ENCODE peak calls at places on chromosome 20, in five cellular contexts. I is K562, Z is HCT116, L is HepG2, S is GM12878. A is an unnamed sample.

GRCh38 chr20:651713-652610 is 1.0 kb downstream of the SRXN1 start:
- DNase-seq in I (peak; percentile 28), Z (no peak), L (no peak), S (no peak), A (no peak)

GRCh38 chr20:43508604-43509040 is 1.1 kb downstream of the L3MBTL1 start:
- DNase-seq in I (peak; percentile 51), Z (no peak), L (no peak), S (no peak), A (peak; percentile 43)

GRCh38 chr20:11232249-11232648 is 558.5 kb upstream of the JAG1 start:
- DNase-seq in I (no peak), Z (no peak), L (no peak), S (no peak), A (no peak)

GRCh38 chr20:5781798-5782750 is 31.9 kb downstream of the SHLD1 start:
- DNase-seq in I (peak; percentile 42), Z (no peak), L (peak; percentile 93), S (no peak), A (no peak)

GRCh38 chr20:62391165-62392076 is 4.5 kb downstream of the RPS21 start:
- DNase-seq in I (no peak), Z (no peak), L (no peak), S (no peak), A (no peak)

GRCh38 chr20:62142252-62143117 is 709 bp downstream of the PSMA7 start:
- DNase-seq in I (no peak), Z (no peak), L (no peak), S (no peak), A (peak; percentile 71)

GRCh38 chr20:56974499-56975250 is 291.8 kb downstream of the BMP7 start:
- DNase-seq in I (peak; percentile 41), Z (peak; percentile 47), L (peak; percentile 48), S (no peak), A (no peak)

GRCh38 chr20:57071283-57071701 is 195.1 kb downstream of the BMP7 start:
- DNase-seq in I (no peak), Z (no peak), L (no peak), S (no peak), A (no peak)

GRCh38 chr20:1851396-1851795 is 43.8 kb upstream of the SIRPA start:
- DNase-seq in I (no peak), Z (no peak), L (no peak), S (no peak), A (no peak)

DNA sequence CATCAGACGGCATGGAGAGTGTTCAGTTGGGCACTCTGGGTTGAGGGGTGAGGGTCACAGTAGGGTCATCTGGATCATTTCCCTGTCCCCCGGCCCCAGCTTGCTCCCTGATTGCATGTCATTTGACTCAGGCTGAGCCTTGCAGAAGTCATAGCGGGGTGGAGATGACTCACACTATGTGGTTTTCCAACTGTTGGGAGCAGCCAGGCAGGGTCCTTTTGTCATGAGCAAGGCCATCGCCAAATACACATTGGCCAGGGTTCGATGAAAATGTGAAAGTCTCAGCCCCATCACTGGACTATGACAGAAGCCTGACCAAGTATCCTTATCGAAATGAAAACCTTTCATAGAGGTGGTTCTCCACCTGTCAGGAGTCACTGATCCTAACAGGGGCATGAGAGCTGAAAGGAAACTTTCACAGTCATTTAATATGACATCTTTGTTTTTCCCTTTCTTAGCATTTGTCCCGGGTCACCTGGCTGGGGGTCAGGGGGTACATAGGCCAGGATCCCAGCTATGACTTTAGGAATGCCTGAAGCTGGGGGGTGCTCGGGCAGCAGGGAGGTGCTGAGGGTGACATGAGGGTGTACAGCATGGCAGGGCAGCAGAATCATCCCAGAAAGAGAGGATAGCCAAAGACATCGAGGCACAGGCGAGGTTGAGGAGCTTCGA is 70.2 kb upstream of the CD93 start:
- DNase-seq in I (no peak), Z (peak; percentile 78), L (peak; percentile 50), S (no peak), A (no peak)
- H3K27me3 ChIP-seq in I (no peaks in the 10 kb centered on the region), Z (no peaks in the 10 kb centered on the region), L (peaks cover 2% of the 10 kb centered on the region), S (no peaks in the 10 kb centered on the region), A (no peaks in the 10 kb centered on the region)

GRCh38 chr20:15965165-15965564 is 608.1 kb downstream of the KIF16B start:
- DNase-seq in I (no peak), Z (no peak), L (no peak), S (no peak), A (no peak)
- TF ChIP-seq ZBTB33 in I (no peak), Z (no peak), L (no peak), S (no peak), A (no peak)

DNA sequence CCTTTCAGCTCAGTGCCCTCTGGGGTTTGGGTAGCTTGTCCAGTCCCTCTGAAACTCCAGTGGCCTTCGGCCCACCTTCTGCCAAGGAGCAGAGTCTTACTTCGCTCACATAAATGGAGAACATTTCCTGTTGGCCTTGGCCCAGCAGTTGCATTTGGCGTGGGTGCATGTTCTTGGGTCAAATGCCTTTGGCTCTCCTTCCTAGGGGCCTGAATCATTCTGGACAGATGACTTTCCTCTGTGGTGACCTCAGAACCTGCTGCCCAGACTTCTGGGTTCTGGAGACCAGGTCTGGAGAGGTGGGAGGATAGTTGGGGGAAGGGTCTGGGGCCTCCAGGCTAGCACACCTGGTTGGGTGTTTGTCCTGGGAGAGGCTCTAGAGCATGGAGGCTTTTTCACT is 29.3 kb downstream of the BCAS4 start:
- DNase-seq in I (no peak), Z (no peak), L (no peak), S (no peak), A (no peak)
- H2AFZ ChIP-seq in I (no peak overlapping the region), Z (no peak overlapping the region), L (no peak overlapping the region), S (no peak overlapping the region), A (no peak overlapping the region)

GRCh38 chr20:31853481-31853880 is 8.1 kb upstream of the FOXS1 start:
- DNase-seq in I (no peak), Z (no peak), L (no peak), S (no peak), A (no peak)

GRCh38 chr20:31846793-31847138 is 1.4 kb upstream of the FOXS1 start:
- DNase-seq in I (no peak), Z (no peak), L (no peak), S (no peak), A (no peak)

GRCh38 chr20:31848088-31848999 is 2.9 kb upstream of the FOXS1 start:
- DNase-seq in I (no peak), Z (no peak), L (no peak), S (no peak), A (no peak)

GRCh38 chr20:31849306-31849930 is 4.0 kb upstream of the FOXS1 start:
- DNase-seq in I (no peak), Z (no peak), L (no peak), S (no peak), A (peak; percentile 48)

GRCh38 chr20:31851240-31851955 is 6.0 kb upstream of the FOXS1 start:
- DNase-seq in I (no peak), Z (no peak), L (no peak), S (no peak), A (no peak)
- H3K27me3 ChIP-seq in I (peaks cover 11% of the 10 kb centered on the region), Z (no peaks in the 10 kb centered on the region), L (peaks cover 22% of the 10 kb centered on the region), S (no peaks in the 10 kb centered on the region), A (peaks cover 11% of the 10 kb centered on the region)

GRCh38 chr20:52190437-52191131 is 995 bp downstream of the ZFP64 start:
- DNase-seq in I (peak; percentile 65), Z (peak; percentile 6), L (peak; percentile 57), S (no peak), A (peak; percentile 68)

GRCh38 chr20:52193133-52193532 is 1.6 kb upstream of the ZFP64 start:
- DNase-seq in I (no peak), Z (no peak), L (no peak), S (no peak), A (no peak)

GRCh38 chr20:52191436-52192295 is at the start of gene ZFP64:
- DNase-seq in I (peak; percentile 73), Z (peak; percentile 52), L (peak; percentile 83), S (no peak), A (peak; percentile 91)

GRCh38 chr20:52192296-52193007 is 873 bp upstream of the ZFP64 start:
- DNase-seq in I (peak; percentile 58), Z (peak; percentile 38), L (peak; percentile 83), S (peak; percentile 35), A (peak; percentile 77)

GRCh38 chr20:52191132-52191435 is 495 bp downstream of the ZFP64 start:
- DNase-seq in I (no peak), Z (no peak), L (no peak), S (no peak), A (no peak)
- TF ChIP-seq ZBTB33 in I (no peak), Z (no peak), L (no peak), S (no peak), A (no peak)

GRCh38 chr20:63554361-63555278 is 661 bp downstream of the FNDC11 start:
- DNase-seq in I (no peak), Z (no peak), L (no peak), S (no peak), A (no peak)
- H2AFZ ChIP-seq in I (peak overlapping the region; percentile 22), Z (no peak overlapping the region), L (no peak overlapping the region), S (no peak overlapping the region), A (no peak overlapping the region)

DNA sequence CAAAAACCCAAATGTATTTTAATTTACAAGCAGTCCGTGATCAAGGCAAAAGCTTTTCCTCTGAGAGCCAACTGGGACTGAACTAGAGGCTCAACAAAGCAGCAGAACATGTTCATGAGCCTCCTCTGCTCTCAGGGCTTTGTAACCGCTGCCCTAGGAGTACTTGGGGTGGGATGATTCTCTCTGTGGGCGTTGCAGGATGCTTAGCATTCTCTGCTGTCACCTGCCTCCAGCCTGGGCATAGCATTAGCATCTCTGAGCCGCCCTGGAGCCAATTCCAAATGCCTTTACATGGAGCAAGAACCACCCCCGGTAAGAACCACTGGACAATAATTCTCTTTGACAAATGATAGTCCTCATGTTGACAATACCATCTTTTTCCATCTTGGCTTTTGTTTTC is 237.6 kb upstream of the CDH4 start:
- DNase-seq in I (no peak), Z (no peak), L (no peak), S (no peak), A (no peak)
- H3K27me3 ChIP-seq in I (no peaks in the 10 kb centered on the region), Z (no peaks in the 10 kb centered on the region), L (no peaks in the 10 kb centered on the region), S (no peaks in the 10 kb centered on the region), A (no peaks in the 10 kb centered on the region)

A was measured in SK-N-SH.